ENCODE peak calls at places on chromosomes 13 and 19, in five cellular contexts. B is spleen, N is heart left ventricle, T is uterus, K is sigmoid colon. L is an unnamed sample.

GRCh38 chr19:18173572-18174294 is at the start of gene IFI30:
- DNase-seq in N (peak), B (peak), K (peak), T (peak), L (peak)

GRCh38 chr19:14363203-14364097 is 17.8 kb upstream of the ADGRE5 start:
- DNase-seq in K (peak), N (peak), T (peak), B (peak), L (no peak)

GRCh38 chr13:105598551-105598950 is 936.9 kb downstream of the EFNB2 start:
- DNase-seq in K (no peak), B (no peak), T (no peak), N (no peak), L (no peak)

GRCh38 chr19:41912899-41913475 is 15.3 kb downstream of the ERFL start:
- DNase-seq in K (no peak), N (no peak), B (no peak), T (no peak), L (no peak)

GRCh38 chr13:21672811-21673591 is 2.1 kb downstream of the FGF9 start:
- DNase-seq in T (no peak), N (no peak), B (no peak), K (no peak), L (no peak)

GRCh38 chr13:93903909-93904308 is 575.6 kb downstream of the DCT start:
- DNase-seq in K (peak), B (no peak), T (no peak), N (no peak), L (no peak)

GRCh38 chr13:73556902-73557301 is 498.1 kb downstream of the KLF5 start:
- DNase-seq in K (no peak), T (no peak), N (no peak), B (no peak), L (no peak)

GRCh38 chr13:113903361-113903760 is 39.5 kb upstream of the GAS6 start:
- DNase-seq in N (no peak), B (no peak), K (no peak), T (peak), L (no peak)

GRCh38 chr13:44280461-44280860 is 93.2 kb upstream of the SERP2 start:
- DNase-seq in T (no peak), B (no peak), K (no peak), N (no peak), L (no peak)

GRCh38 chr13:105345116-105345515 is 1190.3 kb downstream of the EFNB2 start:
- DNase-seq in T (no peak), B (no peak), N (no peak), K (no peak), L (no peak)

GRCh38 chr13:45751882-45752281 is 49.8 kb downstream of the CBY2 start:
- DNase-seq in B (no peak), T (no peak), N (no peak), K (no peak), L (no peak)

GRCh38 chr19:42282810-42283247 is 13.8 kb downstream of the CIC start:
- DNase-seq in N (no peak), T (no peak), K (peak), B (no peak), L (no peak)

GRCh38 chr13:47484564-47484963 is 516.5 kb downstream of the SUCLA2 start:
- DNase-seq in B (no peak), N (no peak), T (no peak), K (no peak), L (no peak)

GRCh38 chr13:30847697-30848307 is 58.3 kb upstream of the MEDAG start:
- DNase-seq in N (no peak), K (no peak), B (no peak), T (peak), L (peak)
- TF ChIP-seq POLR2A in N (no peak), K (no peak), B (no peak), T (no peak), L (no peak)

DNA sequence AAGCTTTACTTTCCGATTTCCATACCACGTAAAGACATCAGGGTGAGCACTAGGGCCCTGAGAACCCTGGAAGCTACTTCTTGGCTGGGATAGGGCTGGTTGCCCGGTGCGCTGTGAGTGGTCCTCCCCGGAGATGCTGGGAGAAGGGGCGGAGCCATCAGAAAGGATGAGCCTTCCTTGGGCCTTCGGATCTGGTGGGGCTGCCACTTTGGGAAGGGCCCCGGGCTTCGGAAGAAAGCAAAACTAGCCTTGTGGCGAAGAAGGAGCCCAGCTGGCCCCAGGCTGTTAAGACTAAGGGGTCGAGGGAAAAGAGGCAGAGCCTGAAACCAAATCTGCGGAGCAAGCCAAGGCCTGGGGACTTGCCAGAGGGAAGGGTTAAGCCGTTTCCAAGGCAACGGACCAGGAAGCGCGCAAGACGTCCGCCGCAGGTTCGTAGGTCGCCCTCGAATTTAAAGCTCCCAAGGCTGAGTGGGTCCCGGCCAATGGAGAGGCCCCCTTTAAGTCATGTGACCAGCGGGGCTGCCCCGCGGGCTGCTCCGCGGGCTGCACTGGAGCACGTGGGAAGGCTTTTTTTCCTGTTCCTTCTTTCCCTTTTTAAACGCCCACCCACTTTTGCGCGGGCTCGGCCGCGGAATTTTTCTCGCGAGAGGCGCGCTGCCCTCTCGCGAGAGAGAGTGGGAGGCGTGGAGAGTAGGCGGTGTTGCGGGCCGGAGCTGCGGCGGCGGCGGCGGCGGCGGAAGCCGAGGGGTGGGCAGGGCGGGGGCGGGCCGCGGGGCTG is 426 bp upstream of the AKAP11 start:
- DNase-seq in K (peak), T (peak), B (peak), N (peak), L (peak)
- TF ChIP-seq POLR2A in K (no peak), T (no peak), B (no peak), N (no peak), L (peak)

GRCh38 chr19:34364830-34365462 is at the start of gene GPI:
- DNase-seq in K (peak), N (peak), T (peak), B (peak), L (peak)
- TF ChIP-seq POLR2A in K (no peak), N (peak), T (peak), B (no peak), L (peak)

GRCh38 chr19:4714016-4714415 is 9.6 kb downstream of the DPP9 start:
- DNase-seq in K (no peak), T (no peak), B (no peak), N (no peak), L (no peak)

GRCh38 chr19:4715529-4716221 is 8.0 kb downstream of the DPP9 start:
- DNase-seq in T (no peak), K (no peak), B (no peak), N (no peak), L (no peak)

GRCh38 chr19:4711211-4711610 is 12.4 kb downstream of the DPP9 start:
- DNase-seq in N (no peak), K (no peak), T (no peak), B (no peak), L (no peak)

GRCh38 chr19:4712771-4713170 is 10.9 kb downstream of the DPP9 start:
- DNase-seq in B (no peak), T (no peak), K (no peak), N (no peak), L (no peak)

DNA sequence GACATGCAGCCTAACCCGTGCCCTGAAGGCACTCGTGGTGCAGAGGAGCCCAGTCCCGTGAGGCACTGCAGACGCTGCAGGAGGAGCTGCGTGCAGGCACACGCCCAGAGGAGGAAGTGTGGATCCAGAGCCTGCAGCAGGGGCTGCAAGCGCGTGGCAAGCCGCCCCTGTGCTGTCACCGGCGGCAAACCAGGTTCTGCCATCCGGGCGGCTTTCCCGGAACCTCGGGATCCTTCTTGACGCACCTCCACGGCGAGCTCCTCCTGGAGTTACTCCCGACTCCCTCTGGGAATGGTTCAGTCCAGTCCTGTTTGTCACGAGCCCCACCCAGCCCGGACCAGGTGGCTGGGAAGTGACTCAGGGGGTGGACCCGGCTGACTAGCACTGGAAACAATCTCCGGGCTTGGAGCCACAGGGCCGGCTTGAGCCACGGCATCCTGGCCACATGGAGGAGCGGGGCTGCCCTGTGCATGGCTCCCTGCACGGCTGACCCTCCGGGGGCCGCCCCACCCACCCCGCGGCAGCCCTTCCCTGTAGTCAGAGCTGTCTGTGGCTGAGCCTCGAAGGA is 10.2 kb downstream of the DPP9 start:
- DNase-seq in N (peak), T (peak), B (no peak), K (peak), L (peak)
- TF ChIP-seq POLR2A in N (peak), T (no peak), B (no peak), K (no peak), L (peak)

DNA sequence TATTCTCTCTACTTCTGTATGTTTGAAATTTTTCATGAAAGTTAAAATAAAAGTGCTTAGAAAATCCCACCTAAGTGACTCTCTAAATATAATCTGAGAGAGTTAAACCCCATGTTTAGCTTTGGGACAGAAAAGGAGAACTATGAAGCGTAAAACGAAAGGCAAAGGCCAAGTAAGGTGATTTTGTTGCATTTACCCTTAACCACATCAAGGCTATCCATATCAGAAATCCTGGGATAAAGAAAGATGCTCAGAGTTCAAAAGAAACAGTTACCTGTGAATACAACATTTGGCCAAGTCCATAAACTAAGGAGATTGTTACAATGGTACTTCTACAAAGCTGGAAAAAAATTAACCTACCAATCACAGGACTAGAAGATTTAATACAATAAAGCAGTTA is 31.3 kb downstream of the UBL3 start:
- DNase-seq in T (no peak), K (no peak), B (no peak), N (no peak), L (no peak)
- TF ChIP-seq POLR2A in T (no peak), K (no peak), B (no peak), N (no peak), L (no peak)

GRCh38 chr19:1070576-1070930 is 3.6 kb downstream of the ARHGAP45 start:
- DNase-seq in B (peak), K (no peak), N (no peak), T (no peak), L (no peak)

GRCh38 chr19:1070931-1071791 is 4.2 kb downstream of the ARHGAP45 start:
- DNase-seq in B (peak), T (no peak), N (no peak), K (no peak), L (no peak)

GRCh38 chr19:1068111-1069001 is 1.4 kb downstream of the ARHGAP45 start:
- DNase-seq in K (no peak), T (no peak), B (peak), N (peak), L (no peak)

GRCh38 chr19:1067341-1068103 is 555 bp downstream of the ARHGAP45 start:
- DNase-seq in T (no peak), B (peak), K (no peak), N (no peak), L (no peak)

DNA sequence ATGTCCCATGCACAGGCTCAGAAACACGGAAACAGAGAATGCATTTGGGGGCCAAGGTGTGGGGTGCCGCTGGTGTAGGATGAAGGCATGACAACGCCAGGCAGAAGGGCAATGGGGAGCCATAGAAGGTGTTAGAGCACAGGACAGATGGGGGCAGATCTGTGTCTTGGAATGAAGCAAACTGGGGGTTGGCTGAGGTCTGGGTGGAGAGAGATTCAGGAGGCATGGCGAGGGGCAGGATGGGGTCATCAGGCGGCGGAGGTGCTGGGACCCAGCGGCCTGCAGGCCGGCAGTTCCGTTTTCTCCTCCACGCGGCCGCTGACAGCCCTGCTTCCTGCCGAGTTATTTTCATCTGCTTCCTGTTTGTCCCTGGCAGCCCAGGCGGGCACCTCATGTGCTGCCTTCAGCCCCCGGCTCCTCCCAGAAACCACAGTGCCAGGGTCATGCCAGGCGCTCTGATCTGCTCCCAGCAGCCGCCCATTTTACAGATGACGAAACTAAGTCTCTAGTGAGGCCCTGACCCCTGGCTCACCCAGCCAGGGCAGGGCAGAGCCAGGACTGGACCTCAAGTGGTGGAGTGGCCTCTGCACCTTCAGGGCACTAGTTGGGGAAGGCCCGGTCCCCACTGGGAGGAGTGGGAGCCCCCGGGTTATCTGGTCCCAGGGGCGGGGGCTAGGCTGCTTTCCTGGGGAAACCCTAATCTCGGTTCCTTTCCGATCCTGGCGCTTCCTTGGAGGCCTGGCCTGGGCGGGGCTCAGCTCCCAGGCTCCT is 2.2 kb downstream of the ARHGAP45 start:
- DNase-seq in N (peak), T (no peak), B (peak), K (no peak), L (no peak)
- TF ChIP-seq POLR2A in N (no peak), T (no peak), B (no peak), K (no peak), L (no peak)

GRCh38 chr13:59343993-59344780 is 819.5 kb downstream of the DIAPH3 start:
- DNase-seq in K (no peak), N (no peak), T (no peak), B (no peak), L (no peak)
- TF ChIP-seq POLR2A in K (no peak), N (no peak), T (no peak), B (no peak), L (no peak)

DNA sequence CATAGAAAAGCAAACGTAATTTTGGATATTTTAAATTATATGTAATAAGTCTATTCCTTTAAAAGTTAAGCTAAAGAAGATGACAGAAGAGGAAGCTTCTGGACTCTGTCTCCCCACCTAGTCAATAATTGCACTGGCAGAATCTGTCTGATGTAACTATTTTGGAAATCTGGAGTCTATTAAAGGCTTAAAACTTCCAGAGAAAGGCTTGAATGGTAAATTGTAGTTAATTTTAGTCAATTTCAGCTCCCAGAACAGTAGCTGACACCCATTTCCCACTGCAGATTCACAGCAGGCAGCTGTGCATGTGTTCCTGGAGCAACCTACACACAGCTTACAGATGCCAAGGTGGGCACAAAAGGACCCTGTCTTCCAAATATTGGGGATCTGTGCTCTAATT is 304.1 kb downstream of the PCDH20 start:
- DNase-seq in N (no peak), B (no peak), T (no peak), K (no peak), L (no peak)
- TF ChIP-seq POLR2A in N (no peak), B (no peak), T (no peak), K (no peak), L (no peak)

GRCh38 chr19:10602330-10603083 is 15.4 kb upstream of the AP1M2 start:
- DNase-seq in K (peak), T (peak), B (peak), N (peak), L (peak)
- TF ChIP-seq POLR2A in K (no peak), T (peak), B (peak), N (peak), L (peak)

L was measured in H54.